ENCODE peak calls at places on chromosomes 1 and 21, in eight cellular contexts. K is upper lobe of right lung, M is testis, O is pancreas, W is mesenchymal stem cell, J is HL-60, Q is upper lobe of left lung, G is tibial artery. C is an unnamed sample. For H3K27me3, the result is how much of the 10 kb centered on the place peaks cover.

GRCh38 chr1:103461171-103462105 is 64.1 kb upstream of the RNPC3 start:
- DNase-seq in W (peak), Q (no peak), M (no peak), O (no peak), G (no peak), J (no peak), K (no peak), C (no peak)

GRCh38 chr21:23452384-23453083 is 2154.7 kb downstream of the MRPL39 start:
- DNase-seq in K (peak), O (no peak), G (no peak), Q (no peak), J (no peak), W (no peak), M (peak), C (peak)

GRCh38 chr1:12458571-12458970 is 159.4 kb downstream of the DHRS3 start:
- DNase-seq in W (no peak), J (no peak), Q (no peak), M (no peak), G (no peak), O (no peak), K (no peak), C (peak)

GRCh38 chr21:15682182-15682895 is 47.4 kb upstream of the USP25 start:
- DNase-seq in K (no peak), Q (peak), G (no peak), J (peak), W (peak), O (no peak), M (no peak), C (no peak)

GRCh38 chr1:215606564-215607168 is 39.6 kb downstream of the KCTD3 start:
- DNase-seq in Q (no peak), K (no peak), O (no peak), W (no peak), M (no peak), G (no peak), J (no peak), C (no peak)

GRCh38 chr1:219119839-219120238 is 53.8 kb upstream of the LYPLAL1 start:
- DNase-seq in W (no peak), G (no peak), M (no peak), O (no peak), J (peak), K (no peak), Q (no peak), C (no peak)

GRCh38 chr1:154952664-154953063 is 3.2 kb downstream of the PBXIP1 start:
- DNase-seq in M (no peak), W (no peak), G (no peak), Q (no peak), K (no peak), O (no peak), J (no peak), C (no peak)

GRCh38 chr1:5001466-5001865 is 347.1 kb downstream of the AJAP1 start:
- DNase-seq in Q (no peak), W (no peak), M (peak), J (no peak), G (no peak), O (no peak), K (no peak), C (peak)

GRCh38 chr1:42747125-42747524 is 7.1 kb upstream of the CLDN19 start:
- DNase-seq in W (peak), M (peak), Q (no peak), G (no peak), K (no peak), O (no peak), J (no peak), C (peak)

GRCh38 chr1:61851849-61852692 is 109.8 kb downstream of the PATJ start:
- DNase-seq in G (no peak), O (no peak), W (peak), J (no peak), M (no peak), K (no peak), Q (no peak), C (no peak)

GRCh38 chr1:169326644-169327316 is 40.8 kb downstream of the NME7 start:
- DNase-seq in G (no peak), O (no peak), K (no peak), J (no peak), M (no peak), Q (no peak), W (peak), C (no peak)

GRCh38 chr1:192810253-192810880 is 1.5 kb downstream of the RGS2 start:
- DNase-seq in G (peak), J (peak), M (no peak), O (peak), W (peak), K (no peak), Q (peak), C (no peak)

GRCh38 chr1:226989081-226989747 is 49.1 kb downstream of the COQ8A start:
- DNase-seq in J (no peak), W (no peak), G (no peak), Q (no peak), M (no peak), O (no peak), K (no peak), C (no peak)

GRCh38 chr1:226987623-226988336 is 47.7 kb downstream of the COQ8A start:
- DNase-seq in Q (no peak), K (no peak), J (no peak), W (no peak), M (peak), G (no peak), O (no peak), C (peak)

GRCh38 chr1:226991920-226992319 is 51.8 kb downstream of the COQ8A start:
- DNase-seq in M (no peak), J (no peak), W (no peak), O (no peak), Q (no peak), G (no peak), K (no peak), C (no peak)

GRCh38 chr1:226988337-226988672 is 48.2 kb downstream of the COQ8A start:
- DNase-seq in W (no peak), G (no peak), K (no peak), O (no peak), Q (peak), M (peak), J (no peak), C (no peak)

DNA sequence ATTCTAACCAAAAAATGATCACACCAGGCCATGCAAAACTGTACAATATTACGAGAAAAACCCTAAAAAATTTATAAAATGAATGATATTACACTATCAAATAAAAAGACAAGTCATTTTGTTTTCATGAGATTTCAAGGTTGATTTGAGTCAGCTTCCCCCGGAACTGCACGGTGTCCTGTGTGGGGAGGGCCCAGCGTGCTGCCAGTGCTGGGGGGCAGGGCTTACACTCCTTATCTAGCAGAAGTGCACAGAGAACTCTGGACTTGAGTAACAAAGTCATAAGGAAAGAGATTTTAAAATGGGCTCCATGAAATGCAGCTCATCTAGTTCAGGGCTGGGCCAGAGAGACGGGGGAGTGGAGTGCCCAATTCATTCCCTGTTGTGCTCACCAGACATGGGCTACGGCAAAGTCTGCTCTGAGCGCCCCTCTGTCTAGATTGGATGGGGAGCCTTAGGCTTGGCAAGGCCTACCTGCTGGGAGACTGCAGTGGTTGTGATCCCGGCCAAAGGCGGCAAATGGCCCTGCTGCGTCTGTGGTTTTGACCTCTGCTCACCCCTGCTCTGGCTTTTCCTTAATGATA is 50.1 kb downstream of the COQ8A start:
- DNase-seq in G (no peak), J (no peak), Q (peak), M (peak), W (no peak), K (no peak), O (no peak), C (peak)
- H3K27ac ChIP-seq in G (peak), J (peak), Q (peak), M (peak), W (no peak), K (peak), O (peak), C (peak)

GRCh38 chr21:31337991-31338891 is 5.8 kb downstream of the TIAM1 start:
- DNase-seq in M (no peak), Q (no peak), J (no peak), O (no peak), K (no peak), G (no peak), W (peak), C (no peak)
- H3K27me3 ChIP-seq in M (under half), Q (under half), J (under half), O (under half), K (under half), G (under half), W (under half), C (under half)

GRCh38 chr1:14969006-14969405 is 184.5 kb upstream of the TMEM51 start:
- DNase-seq in O (no peak), M (no peak), G (no peak), K (no peak), Q (no peak), J (no peak), W (no peak), C (no peak)
- H3K27ac ChIP-seq in O (no peak), M (no peak), G (peak), K (peak), Q (peak), J (no peak), W (peak), C (no peak)

GRCh38 chr1:230854423-230854822 is 13.9 kb downstream of the C1orf198 start:
- DNase-seq in G (no peak), M (no peak), J (no peak), W (no peak), K (no peak), Q (no peak), O (no peak), C (no peak)
- H3K27me3 ChIP-seq in G (under half), M (under half), J (under half), W (under half), K (under half), Q (under half), O (under half), C (under half)

DNA sequence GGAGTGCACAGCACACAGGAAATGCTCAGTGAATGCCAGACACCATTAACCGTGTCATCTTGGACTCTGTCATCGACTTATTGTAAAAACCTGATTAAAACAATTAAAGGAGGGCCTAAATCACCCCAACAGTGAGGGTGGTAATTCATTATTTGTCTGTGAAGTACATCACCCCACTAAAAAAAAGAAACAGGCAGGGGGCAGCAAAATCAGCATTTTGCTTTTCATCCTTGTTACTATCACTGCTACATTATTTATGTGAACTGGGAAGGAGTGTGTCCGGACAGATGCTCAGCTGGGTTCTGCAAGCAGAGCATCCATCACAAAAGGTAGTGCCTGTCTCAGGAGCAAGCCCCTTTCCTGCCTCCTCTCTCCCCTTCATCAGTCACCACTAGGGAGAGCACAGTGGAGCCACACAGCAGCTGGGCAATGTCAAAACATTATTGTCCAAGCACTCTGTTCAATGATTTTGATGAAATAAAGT is 98.5 kb downstream of the RERE start:
- DNase-seq in K (no peak), W (no peak), M (no peak), J (no peak), O (no peak), Q (no peak), G (no peak), C (no peak)
- H3K27ac ChIP-seq in K (no peak), W (no peak), M (no peak), J (no peak), O (no peak), Q (no peak), G (no peak), C (no peak)

GRCh38 chr21:36477559-36477958 is 2.4 kb downstream of the CLDN14 start:
- DNase-seq in W (no peak), O (no peak), Q (no peak), J (no peak), K (no peak), G (no peak), M (no peak), C (peak)
- H3K27me3 ChIP-seq in W (under half), O (under half), Q (under half), J (under half), K (under half), G (under half), M (under half), C (under half)

GRCh38 chr1:109501644-109502367 is 7.7 kb downstream of the AMIGO1 start:
- DNase-seq in W (no peak), K (no peak), M (no peak), G (no peak), O (no peak), Q (no peak), J (no peak), C (no peak)

GRCh38 chr1:109498161-109498801 is 4.4 kb downstream of the CYB561D1 start:
- DNase-seq in M (peak), O (no peak), W (peak), J (no peak), Q (peak), G (no peak), K (no peak), C (no peak)

GRCh38 chr1:109500886-109501285 is 7.0 kb downstream of the CYB561D1 start:
- DNase-seq in K (no peak), M (no peak), Q (no peak), G (no peak), O (no peak), J (no peak), W (peak), C (no peak)

GRCh38 chr1:109499081-109499480 is 5.2 kb downstream of the CYB561D1 start:
- DNase-seq in Q (peak), G (no peak), M (no peak), W (no peak), O (no peak), K (no peak), J (no peak), C (no peak)

DNA sequence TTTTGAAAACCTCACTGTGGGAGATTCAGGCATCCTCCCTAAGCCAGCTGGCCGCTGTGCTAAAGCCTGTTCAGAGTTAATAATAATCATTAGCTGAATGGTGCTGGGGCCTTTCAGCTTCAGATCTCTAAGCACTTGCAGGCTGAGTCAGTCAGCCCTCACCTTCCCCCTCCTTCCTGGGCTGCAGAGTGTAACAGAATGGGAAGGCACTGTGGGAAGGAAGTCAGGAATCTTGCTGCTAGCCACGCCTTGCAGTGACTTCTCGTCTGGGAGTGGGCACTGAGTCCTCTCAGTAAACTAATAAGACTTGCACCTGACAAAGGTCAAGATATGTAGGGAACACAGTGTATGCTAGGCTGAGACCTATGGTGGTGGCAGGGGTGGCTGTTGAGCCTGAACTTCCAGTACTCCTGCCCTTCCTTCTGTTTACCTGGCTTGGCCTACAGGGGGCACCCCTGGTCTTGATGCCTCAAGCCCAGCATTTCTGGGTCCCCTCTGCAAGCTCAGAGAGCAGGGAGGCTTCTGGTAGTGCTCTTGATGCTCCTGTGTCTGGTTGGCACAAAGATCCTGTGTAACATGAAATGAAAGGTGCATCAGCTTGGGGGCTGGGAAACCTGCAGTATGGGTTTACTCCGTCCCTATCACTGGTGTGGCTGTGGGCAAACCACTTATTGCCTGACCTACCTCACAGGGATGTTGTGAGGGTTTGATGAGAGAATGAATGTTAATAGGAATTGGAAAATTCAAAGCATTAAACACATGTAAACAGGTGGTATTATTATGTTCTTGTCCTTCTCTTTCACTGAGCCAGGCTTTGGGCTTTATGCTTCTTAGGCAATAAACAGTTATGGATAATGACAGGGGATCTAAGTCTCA is 6.0 kb downstream of the CYB561D1 start:
- DNase-seq in W (peak), M (peak), G (no peak), K (peak), O (no peak), J (no peak), Q (peak), C (peak)
- H3K27ac ChIP-seq in W (peak), M (peak), G (peak), K (peak), O (no peak), J (no peak), Q (peak), C (no peak)

GRCh38 chr1:10755977-10756521 is 40.4 kb downstream of the CASZ1 start:
- DNase-seq in K (peak), Q (peak), O (no peak), G (peak), J (no peak), M (peak), W (no peak), C (peak)
- H3K27me3 ChIP-seq in K (under half), Q (under half), O (under half), G (under half), J (under half), M (under half), W (under half), C (under half)

GRCh38 chr21:45377866-45378257 is 27.1 kb upstream of the COL18A1 start:
- DNase-seq in M (no peak), W (no peak), Q (no peak), K (no peak), J (no peak), G (no peak), O (no peak), C (no peak)
- H3K27ac ChIP-seq in M (no peak), W (peak), Q (no peak), K (no peak), J (no peak), G (no peak), O (peak), C (no peak)

GRCh38 chr1:156366378-156366777 is 2.6 kb upstream of the RHBG start:
- DNase-seq in Q (no peak), M (no peak), G (no peak), K (no peak), W (no peak), J (no peak), O (no peak), C (no peak)
- H3K27me3 ChIP-seq in Q (under half), M (under half), G (under half), K (under half), W (half or more), J (under half), O (under half), C (under half)

C was measured in right cardiac atrium.